ENCODE peak calls at places on chromosomes 6 and 20, in nine cellular contexts. A is body of pancreas; M is naive thymus-derived CD4-positive, alpha-beta T cell; O is dorsolateral prefrontal cortex; R is neural progenitor cell; C is pancreas; Y is SJSA1; J is tibial nerve; T is CD8-positive, alpha-beta memory T cell. I is an unnamed sample. For H3K27me3, the result is how much of the 10 kb centered on the place peaks cover.

GRCh38 chr20:48877299-48877698 is 44.2 kb upstream of the ARFGEF2 start:
- DNase-seq in A (no peak), O (no peak), M (no peak), T (no peak), J (no peak), R (no peak), Y (no peak), C (no peak), I (no peak)

GRCh38 chr6:163014736-163015135 is 287.0 kb downstream of the PACRG start:
- DNase-seq in M (no peak), O (no peak), A (no peak), J (no peak), T (no peak), C (no peak), Y (no peak), R (no peak), I (no peak)

GRCh38 chr6:15444881-15445280 is 199.0 kb downstream of the JARID2 start:
- DNase-seq in J (no peak), R (no peak), T (no peak), C (peak), O (no peak), M (no peak), A (peak), Y (no peak), I (no peak)

GRCh38 chr6:102355578-102355977 is 962.1 kb downstream of the GRIK2 start:
- DNase-seq in T (no peak), Y (no peak), A (no peak), O (no peak), M (no peak), C (no peak), J (no peak), R (no peak), I (no peak)

GRCh38 chr6:3849681-3850450 is 693 bp downstream of the FAM50B start:
- DNase-seq in R (no peak), J (no peak), C (peak), A (peak), O (peak), M (no peak), Y (no peak), T (no peak), I (peak)

GRCh38 chr6:109269953-109270517 is 112.2 kb downstream of the CD164 start:
- DNase-seq in J (no peak), M (no peak), T (no peak), A (no peak), Y (no peak), R (no peak), C (no peak), O (no peak), I (no peak)

GRCh38 chr6:146041282-146041681 is 12.4 kb downstream of the GRM1 start:
- DNase-seq in O (no peak), J (no peak), C (no peak), R (peak), A (no peak), M (no peak), Y (no peak), T (no peak), I (no peak)

GRCh38 chr20:17796096-17796563 is 96.4 kb downstream of the BANF2 start:
- DNase-seq in O (no peak), C (peak), J (no peak), Y (no peak), R (no peak), M (no peak), A (peak), T (no peak), I (no peak)

GRCh38 chr6:29748391-29749352 is 25.4 kb downstream of the HLA-F start:
- DNase-seq in C (peak), A (peak), T (peak), O (peak), J (peak), R (peak), M (peak), Y (peak), I (peak)

GRCh38 chr20:23116301-23117089 is 30.4 kb upstream of the CD93 start:
- DNase-seq in M (no peak), J (no peak), T (no peak), O (no peak), A (no peak), R (no peak), C (no peak), Y (no peak), I (peak)

GRCh38 chr6:13508711-13509705 is 21.6 kb upstream of the GFOD1 start:
- DNase-seq in Y (peak), T (no peak), R (no peak), O (no peak), J (no peak), C (no peak), A (no peak), M (no peak), I (no peak)

GRCh38 chr20:10671221-10671849 is 2.5 kb downstream of the JAG1 start:
- DNase-seq in C (peak), A (peak), M (no peak), T (no peak), R (peak), O (peak), Y (peak), J (peak), I (peak)

GRCh38 chr6:16712931-16713484 is 48.3 kb downstream of the ATXN1 start:
- DNase-seq in M (no peak), Y (peak), R (no peak), O (no peak), J (no peak), A (no peak), C (no peak), T (no peak), I (peak)

GRCh38 chr6:125471703-125472102 is 169.9 kb upstream of the HDDC2 start:
- DNase-seq in T (no peak), O (no peak), M (no peak), R (no peak), A (no peak), J (no peak), C (no peak), Y (no peak), I (no peak)

GRCh38 chr6:24454452-24454851 is 34.9 kb downstream of the GPLD1 start:
- DNase-seq in C (no peak), R (no peak), J (no peak), T (no peak), Y (no peak), M (no peak), A (no peak), O (no peak), I (no peak)

GRCh38 chr6:124872361-124873065 is 89.7 kb upstream of the RNF217 start:
- DNase-seq in M (no peak), C (no peak), A (no peak), O (no peak), J (no peak), T (no peak), R (no peak), Y (no peak), I (no peak)

GRCh38 chr20:51583073-51583472 is 40.6 kb upstream of the NFATC2 start:
- DNase-seq in C (no peak), Y (no peak), M (no peak), O (no peak), A (no peak), J (no peak), T (no peak), R (no peak), I (peak)

GRCh38 chr20:45041464-45042337 is 59.2 kb downstream of the KCNS1 start:
- DNase-seq in Y (no peak), R (no peak), C (no peak), T (no peak), O (no peak), M (no peak), A (no peak), J (no peak), I (no peak)

GRCh38 chr6:22647671-22648070 is 78.3 kb downstream of the HDGFL1 start:
- DNase-seq in A (no peak), T (no peak), O (no peak), J (no peak), C (no peak), M (no peak), Y (no peak), R (no peak), I (no peak)

GRCh38 chr20:63106108-63106764 is 99.5 kb upstream of the BHLHE23 start:
- DNase-seq in J (no peak), M (no peak), Y (no peak), T (no peak), A (peak), O (no peak), C (peak), R (no peak), I (peak)

GRCh38 chr20:51385941-51386530 is 156.5 kb downstream of the NFATC2 start:
- DNase-seq in Y (no peak), O (no peak), J (no peak), A (no peak), M (no peak), T (no peak), R (peak), C (no peak), I (no peak)

GRCh38 chr6:64680446-64680845 is 1026.6 kb downstream of the EYS start:
- DNase-seq in T (no peak), A (no peak), M (no peak), J (no peak), C (no peak), O (no peak), Y (no peak), R (no peak), I (no peak)

GRCh38 chr6:83867527-83868161 is 8.2 kb downstream of the CYB5R4 start:
- DNase-seq in A (no peak), O (no peak), C (no peak), J (no peak), R (peak), Y (peak), M (peak), T (no peak), I (peak)

GRCh38 chr20:11459090-11459877 is 458.4 kb upstream of the BTBD3 start:
- DNase-seq in Y (no peak), R (no peak), A (no peak), T (no peak), J (no peak), C (no peak), O (no peak), M (no peak), I (no peak)

GRCh38 chr6:101365181-101365580 is 28.3 kb upstream of the GRIK2 start:
- DNase-seq in M (no peak), A (no peak), O (no peak), R (no peak), J (no peak), T (no peak), Y (no peak), C (no peak), I (no peak)

GRCh38 chr20:46458891-46459750 is 52.7 kb upstream of the ELMO2 start:
- DNase-seq in T (no peak), O (peak), M (no peak), R (peak), A (peak), C (peak), J (no peak), Y (no peak), I (peak)

GRCh38 chr6:44800171-44800671 is 412.7 kb downstream of the CDC5L start:
- DNase-seq in C (peak), O (no peak), R (peak), Y (no peak), T (no peak), M (no peak), J (no peak), A (peak), I (no peak)

GRCh38 chr6:42978487-42978792 is 541 bp downstream of the PEX6 start:
- DNase-seq in T (peak), C (peak), R (peak), J (no peak), M (no peak), Y (peak), O (no peak), A (peak), I (peak)

GRCh38 chr6:44316481-44316880 is 3.3 kb upstream of the AARS2 start:
- DNase-seq in T (no peak), O (no peak), A (no peak), J (no peak), R (no peak), Y (no peak), M (no peak), C (no peak), I (no peak)

GRCh38 chr6:2870046-2870636 is 28.5 kb upstream of the SERPINB1 start:
- DNase-seq in R (no peak), T (no peak), O (no peak), Y (no peak), C (no peak), A (no peak), M (no peak), J (no peak), I (no peak)

GRCh38 chr20:47468290-47469050 is 33.2 kb upstream of the NCOA3 start:
- DNase-seq in J (no peak), A (peak), M (no peak), O (no peak), Y (no peak), T (no peak), C (no peak), R (no peak), I (no peak)
- H3K4me3 ChIP-seq in J (no peak), A (no peak), M (no peak), O (no peak), Y (no peak), T (no peak), C (no peak), R (no peak), I (no peak)

DNA sequence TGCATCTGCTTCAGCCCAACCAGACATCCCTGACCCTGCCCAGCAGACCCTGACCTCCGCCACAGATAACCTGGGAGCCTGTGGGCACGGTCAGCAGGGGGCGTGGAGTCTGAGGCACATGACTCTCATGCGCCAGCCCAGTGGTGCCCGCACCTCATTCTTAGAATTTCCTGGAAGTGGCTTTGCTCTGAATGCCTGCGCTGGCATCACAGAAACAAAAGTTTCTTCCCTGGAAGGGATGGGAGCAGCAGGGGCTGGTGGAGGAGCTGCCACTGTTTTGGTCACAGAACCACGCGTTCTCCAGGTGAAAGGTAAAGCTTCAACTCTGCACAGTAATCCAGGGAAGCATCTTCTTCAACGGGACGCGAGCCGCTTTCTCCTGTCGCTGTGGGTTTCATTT is 67.9 kb upstream of the DUSP22 start:
- DNase-seq in R (no peak), T (no peak), A (no peak), J (no peak), O (no peak), Y (no peak), C (no peak), M (no peak), I (no peak)
- H3K27ac ChIP-seq in R (no peak), T (no peak), A (no peak), J (no peak), O (no peak), Y (no peak), C (no peak), M (no peak), I (no peak)

DNA sequence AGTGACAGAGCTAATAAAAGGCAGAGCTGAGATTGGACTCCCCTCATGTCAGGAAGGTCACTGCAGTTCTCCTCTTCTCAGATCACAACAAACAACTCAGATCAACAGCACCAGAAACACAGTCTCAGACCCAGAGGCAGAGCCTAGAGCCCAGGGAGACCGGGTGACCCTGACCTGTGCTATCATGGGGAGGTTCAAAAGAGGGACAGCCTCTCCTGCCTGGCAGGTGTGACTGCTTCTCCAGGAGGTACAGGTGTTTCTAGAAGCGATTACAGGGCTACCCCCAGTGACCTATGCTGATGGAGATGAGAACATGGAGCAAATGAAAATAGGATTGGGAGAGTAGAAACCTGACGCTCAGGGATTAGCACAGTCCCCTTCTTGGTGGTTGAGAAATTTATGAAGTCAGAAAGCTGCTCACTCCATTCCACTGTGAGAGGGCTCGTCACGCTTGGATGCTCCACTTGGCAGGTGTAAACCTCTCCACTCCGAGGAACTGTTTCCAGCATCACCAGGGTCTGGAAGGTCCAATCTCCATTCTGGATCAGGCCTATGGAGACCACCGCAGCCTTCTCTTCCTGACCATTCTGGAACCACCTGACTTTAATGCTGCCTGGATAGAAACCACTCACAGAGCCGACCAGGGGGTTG is 24.3 kb upstream of the HLA-DRB5 start:
- DNase-seq in Y (no peak), O (no peak), C (no peak), A (no peak), R (no peak), J (no peak), T (no peak), M (no peak), I (no peak)
- H3K27me3 ChIP-seq in Y (under half), O (under half), C (under half), A (under half), R (under half), J (under half), T (under half), M (under half), I (under half)

DNA sequence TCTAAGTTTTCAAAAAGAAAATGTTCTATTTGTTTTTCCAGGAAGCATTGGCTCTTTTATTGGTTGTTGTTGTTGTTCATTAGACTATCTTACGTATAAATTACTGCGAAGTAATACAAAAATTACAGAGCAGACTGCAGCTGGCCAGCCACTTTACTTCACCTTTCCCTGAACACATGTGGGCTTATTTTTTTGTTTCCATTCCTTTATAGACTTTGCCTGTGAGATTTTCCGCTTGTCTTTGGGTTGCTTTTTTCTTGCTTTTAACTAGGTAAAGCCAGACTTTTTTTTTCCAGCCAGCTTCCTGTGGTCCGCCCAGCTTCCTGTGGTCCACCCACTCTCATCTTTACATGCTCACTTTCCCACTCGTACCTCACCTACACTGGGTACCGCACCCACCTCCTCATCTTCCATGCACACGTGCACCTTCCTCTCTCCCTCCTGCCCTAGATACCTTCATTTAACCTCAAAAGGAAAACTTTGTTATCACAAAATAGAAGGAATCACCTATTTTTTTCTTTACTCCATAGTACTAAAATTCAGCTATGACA is 79.0 kb downstream of the IPCEF1 start:
- DNase-seq in T (no peak), R (no peak), Y (no peak), M (no peak), J (no peak), C (no peak), O (no peak), A (no peak), I (no peak)
- H3K4me3 ChIP-seq in T (peak), R (no peak), Y (peak), M (peak), J (no peak), C (no peak), O (peak), A (no peak), I (no peak)

DNA sequence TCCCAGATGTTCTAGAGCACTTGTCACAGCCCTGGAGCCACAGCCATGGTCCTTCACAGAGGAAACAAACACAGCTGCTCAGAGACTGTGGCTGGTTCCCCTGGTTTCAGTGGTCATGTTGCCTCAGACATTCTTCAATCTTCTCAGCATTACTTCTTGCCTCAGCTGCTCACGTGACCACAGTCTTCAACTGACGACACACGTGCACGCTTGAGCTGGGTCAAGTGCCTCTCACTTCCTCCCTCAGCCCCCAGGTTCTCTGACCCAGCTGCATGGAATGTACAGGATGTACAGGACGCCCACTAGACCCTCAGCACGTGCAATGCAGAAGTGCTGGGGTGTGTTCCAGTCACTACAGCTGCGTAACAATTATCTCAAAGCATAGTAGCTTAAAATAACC is 159.8 kb upstream of the GGTLC1 start:
- DNase-seq in T (no peak), R (no peak), Y (no peak), A (no peak), J (no peak), C (no peak), M (no peak), O (no peak), I (no peak)
- H3K27ac ChIP-seq in T (no peak), R (no peak), Y (no peak), A (no peak), J (no peak), C (no peak), M (no peak), O (no peak), I (no peak)

DNA sequence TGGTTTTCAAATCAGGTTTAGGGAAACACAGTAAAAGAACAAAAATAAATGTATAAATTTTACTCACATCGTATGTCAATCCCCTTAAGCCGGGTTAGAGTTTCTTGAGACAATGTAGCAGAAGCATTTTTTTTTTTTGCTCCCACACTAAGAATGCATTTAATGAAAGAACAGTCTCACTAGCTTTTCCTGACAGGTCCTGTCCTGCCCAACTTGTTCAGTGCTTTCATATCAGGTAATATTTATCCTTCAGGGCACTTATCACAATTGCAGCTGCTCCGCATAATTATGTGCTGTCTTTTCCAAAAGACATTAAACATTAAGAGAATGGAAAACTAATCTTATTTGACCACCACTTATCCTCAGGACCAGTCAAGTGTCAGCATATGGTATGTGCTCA is 632.0 kb downstream of the HTR1B start:
- DNase-seq in J (no peak), T (no peak), A (no peak), Y (no peak), M (no peak), O (no peak), C (no peak), R (no peak), I (no peak)
- H3K27me3 ChIP-seq in J (under half), T (under half), A (under half), Y (under half), M (under half), O (under half), C (under half), R (under half), I (under half)

DNA sequence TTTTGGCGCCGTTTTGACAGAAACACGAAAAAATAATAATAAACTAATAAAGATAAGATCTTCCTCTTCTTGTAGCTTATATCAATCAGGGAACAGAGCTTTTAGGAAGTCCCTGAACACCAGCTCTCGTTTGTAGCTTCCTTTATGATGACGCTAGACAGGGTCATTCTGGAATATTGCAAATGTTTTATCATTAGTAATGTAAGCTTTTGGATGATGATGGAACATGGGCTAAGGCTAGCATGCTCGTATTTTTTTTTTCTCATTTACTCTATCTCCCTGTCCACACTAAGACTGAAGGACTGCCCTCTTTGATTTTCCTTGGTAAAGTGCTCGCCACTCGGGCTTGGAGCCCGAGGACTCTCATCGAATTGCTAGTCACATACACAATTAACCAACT is 22.1 kb upstream of the POM121L2 start:
- DNase-seq in A (no peak), Y (no peak), C (no peak), O (no peak), M (no peak), J (no peak), T (no peak), R (no peak), I (no peak)
- H3K4me3 ChIP-seq in A (no peak), Y (no peak), C (no peak), O (no peak), M (no peak), J (no peak), T (no peak), R (peak), I (no peak)